ENCODE peak calls at places on chromosomes 13 and 19, in five cellular contexts. One of them, this sample, is unnamed. For H3K9me2, the result is how much of the 10 kb centered on the place peaks cover.

GRCh38 chr19:6011794-6012193 is 33.9 kb upstream of the RANBP3 start:
- DNase-seq in PC-9: no peak
- DNase-seq in hepatocyte: no peak
- DNase-seq in PC-3: no peak
- DNase-seq in SK-N-SH: no peak
- DNase-seq in this sample: no peak

GRCh38 chr19:50414850-50415660 is 3.7 kb upstream of the SPIB start:
- DNase-seq in PC-9: no peak
- DNase-seq in hepatocyte: peak
- DNase-seq in PC-3: peak
- DNase-seq in SK-N-SH: peak
- DNase-seq in this sample: peak

GRCh38 chr13:85434927-85435326 is 364.3 kb downstream of the SLITRK6 start:
- DNase-seq in PC-9: no peak
- DNase-seq in hepatocyte: no peak
- DNase-seq in PC-3: no peak
- DNase-seq in SK-N-SH: no peak
- DNase-seq in this sample: no peak

GRCh38 chr19:51274037-51274370 is 23.1 kb downstream of the SIGLECL1 start:
- DNase-seq in PC-9: no peak
- DNase-seq in hepatocyte: no peak
- DNase-seq in PC-3: no peak
- DNase-seq in SK-N-SH: no peak
- DNase-seq in this sample: no peak

GRCh38 chr19:45866400-45867176 is 2.5 kb downstream of the FOXA3 start:
- DNase-seq in PC-9: no peak
- DNase-seq in hepatocyte: no peak
- DNase-seq in PC-3: no peak
- DNase-seq in SK-N-SH: no peak
- DNase-seq in this sample: no peak

GRCh38 chr19:43721469-43722048 is 5.7 kb downstream of the IRGC start:
- DNase-seq in PC-9: no peak
- DNase-seq in hepatocyte: no peak
- DNase-seq in PC-3: no peak
- DNase-seq in SK-N-SH: no peak
- DNase-seq in this sample: no peak

GRCh38 chr13:107457686-107458085 is 757.6 kb downstream of the LIG4 start:
- DNase-seq in PC-9: no peak
- DNase-seq in hepatocyte: no peak
- DNase-seq in PC-3: no peak
- DNase-seq in SK-N-SH: no peak
- DNase-seq in this sample: no peak

GRCh38 chr13:97367016-97367415 is 67.0 kb upstream of the RAP2A start:
- DNase-seq in PC-9: no peak
- DNase-seq in hepatocyte: no peak
- DNase-seq in PC-3: no peak
- DNase-seq in SK-N-SH: no peak
- DNase-seq in this sample: no peak

GRCh38 chr19:434152-434960 is 25.4 kb upstream of the C2CD4C start:
- DNase-seq in PC-9: no peak
- DNase-seq in hepatocyte: no peak
- DNase-seq in PC-3: no peak
- DNase-seq in SK-N-SH: no peak
- DNase-seq in this sample: no peak

GRCh38 chr13:110560606-110561334 is 752 bp downstream of the RAB20 start:
- DNase-seq in PC-9: peak
- DNase-seq in hepatocyte: peak
- DNase-seq in PC-3: peak
- DNase-seq in SK-N-SH: peak
- DNase-seq in this sample: no peak

GRCh38 chr13:100389617-100390016 is 199.0 kb downstream of the GGACT start:
- DNase-seq in PC-9: no peak
- DNase-seq in hepatocyte: no peak
- DNase-seq in PC-3: no peak
- DNase-seq in SK-N-SH: no peak
- DNase-seq in this sample: no peak

GRCh38 chr13:34867590-34867989 is 74.5 kb upstream of the NBEA start:
- DNase-seq in PC-9: no peak
- DNase-seq in hepatocyte: no peak
- DNase-seq in PC-3: peak
- DNase-seq in SK-N-SH: no peak
- DNase-seq in this sample: no peak

GRCh38 chr13:44662515-44662914 is 86.4 kb upstream of the TSC22D1 start:
- DNase-seq in PC-9: no peak
- DNase-seq in hepatocyte: no peak
- DNase-seq in PC-3: no peak
- DNase-seq in SK-N-SH: no peak
- DNase-seq in this sample: no peak

GRCh38 chr19:7917292-7918061 is 2.7 kb upstream of the SNAPC2 start:
- DNase-seq in PC-9: no peak
- DNase-seq in hepatocyte: peak
- DNase-seq in PC-3: peak
- DNase-seq in SK-N-SH: peak
- DNase-seq in this sample: peak

GRCh38 chr13:112893570-112894422 is 75.2 kb upstream of the MCF2L start:
- DNase-seq in PC-9: no peak
- DNase-seq in hepatocyte: peak
- DNase-seq in PC-3: peak
- DNase-seq in SK-N-SH: peak
- DNase-seq in this sample: peak

GRCh38 chr13:20185657-20186056 is 7.1 kb downstream of the GJB2 start:
- DNase-seq in PC-9: no peak
- DNase-seq in hepatocyte: no peak
- DNase-seq in PC-3: no peak
- DNase-seq in SK-N-SH: no peak
- DNase-seq in this sample: no peak

GRCh38 chr19:40690050-40690698 is at the start of gene NUMBL:
- DNase-seq in PC-9: no peak
- DNase-seq in hepatocyte: no peak
- DNase-seq in PC-3: no peak
- DNase-seq in SK-N-SH: peak
- DNase-seq in this sample: no peak

GRCh38 chr19:54142166-54142780 is 4.7 kb downstream of the CNOT3 start:
- DNase-seq in PC-9: no peak
- DNase-seq in hepatocyte: no peak
- DNase-seq in PC-3: no peak
- DNase-seq in SK-N-SH: no peak
- DNase-seq in this sample: no peak

GRCh38 chr19:51660975-51661600 is 14.5 kb upstream of the SIGLEC14 start:
- DNase-seq in PC-9: peak
- DNase-seq in hepatocyte: peak
- DNase-seq in PC-3: peak
- DNase-seq in SK-N-SH: peak
- DNase-seq in this sample: peak

GRCh38 chr13:98439896-98440295 is 137.0 kb downstream of the STK24 start:
- DNase-seq in PC-9: no peak
- DNase-seq in hepatocyte: no peak
- DNase-seq in PC-3: no peak
- DNase-seq in SK-N-SH: no peak
- DNase-seq in this sample: no peak

GRCh38 chr13:23822252-23822824 is 66.9 kb downstream of the MIPEP start:
- DNase-seq in PC-9: no peak
- DNase-seq in hepatocyte: no peak
- DNase-seq in PC-3: no peak
- DNase-seq in SK-N-SH: no peak
- DNase-seq in this sample: no peak

GRCh38 chr19:38455031-38455430 is 21.5 kb downstream of the RYR1 start:
- DNase-seq in PC-9: no peak
- DNase-seq in hepatocyte: peak
- DNase-seq in PC-3: peak
- DNase-seq in SK-N-SH: no peak
- DNase-seq in this sample: peak

GRCh38 chr19:13135068-13136062 is 14.8 kb downstream of the STX10 start:
- DNase-seq in PC-9: no peak
- DNase-seq in hepatocyte: no peak
- DNase-seq in PC-3: no peak
- DNase-seq in SK-N-SH: no peak
- DNase-seq in this sample: no peak

GRCh38 chr13:98315466-98315865 is 138.4 kb upstream of the RNF113B start:
- DNase-seq in PC-9: no peak
- DNase-seq in hepatocyte: no peak
- DNase-seq in PC-3: no peak
- DNase-seq in SK-N-SH: no peak
- DNase-seq in this sample: no peak

GRCh38 chr13:69292789-69293425 is 814.7 kb upstream of the ATXN8OS start:
- DNase-seq in PC-9: no peak
- DNase-seq in hepatocyte: no peak
- DNase-seq in PC-3: no peak
- DNase-seq in SK-N-SH: no peak
- DNase-seq in this sample: no peak

GRCh38 chr19:40607311-40607871 is 6.2 kb downstream of the LTBP4 start:
- DNase-seq in PC-9: no peak
- DNase-seq in hepatocyte: no peak
- DNase-seq in PC-3: no peak
- DNase-seq in SK-N-SH: no peak
- DNase-seq in this sample: no peak

GRCh38 chr13:98721825-98722510 is 30.5 kb downstream of the SLC15A1 start:
- DNase-seq in PC-9: peak
- DNase-seq in hepatocyte: no peak
- DNase-seq in PC-3: peak
- DNase-seq in SK-N-SH: no peak
- DNase-seq in this sample: no peak

GRCh38 chr19:5048091-5048726 is 79.3 kb downstream of the KDM4B start:
- DNase-seq in PC-9: no peak
- DNase-seq in hepatocyte: peak
- DNase-seq in PC-3: peak
- DNase-seq in SK-N-SH: peak
- DNase-seq in this sample: peak

GRCh38 chr13:100837611-100838010 is 163.0 kb upstream of the TMTC4 start:
- DNase-seq in PC-9: no peak
- DNase-seq in hepatocyte: no peak
- DNase-seq in PC-3: no peak
- DNase-seq in SK-N-SH: no peak
- DNase-seq in this sample: no peak

GRCh38 chr19:33677745-33678426 is 56.1 kb downstream of the CHST8 start:
- DNase-seq in PC-9: no peak
- DNase-seq in hepatocyte: no peak
- DNase-seq in PC-3: peak
- DNase-seq in SK-N-SH: no peak
- DNase-seq in this sample: no peak

GRCh38 chr19:409006-409514 is at the start of gene C2CD4C:
- DNase-seq in PC-9: no peak
- DNase-seq in hepatocyte: peak
- DNase-seq in PC-3: no peak
- DNase-seq in SK-N-SH: peak
- DNase-seq in this sample: no peak

GRCh38 chr19:56740478-56740877 is 68.9 kb upstream of the ZNF835 start:
- DNase-seq in PC-9: no peak
- DNase-seq in hepatocyte: no peak
- DNase-seq in PC-3: no peak
- DNase-seq in SK-N-SH: no peak
- DNase-seq in this sample: no peak

GRCh38 chr19:4606921-4607678 is 32.2 kb upstream of the TNFAIP8L1 start:
- DNase-seq in PC-9: no peak
- DNase-seq in hepatocyte: peak
- DNase-seq in PC-3: no peak
- DNase-seq in SK-N-SH: peak
- DNase-seq in this sample: no peak

GRCh38 chr13:113086031-113086750 is 19.4 kb upstream of the F7 start:
- DNase-seq in PC-9: no peak
- DNase-seq in hepatocyte: no peak
- DNase-seq in PC-3: no peak
- DNase-seq in SK-N-SH: no peak
- DNase-seq in this sample: no peak

GRCh38 chr19:42528354-42529247 is at the start of gene CEACAM1:
- DNase-seq in PC-9: no peak
- DNase-seq in hepatocyte: peak
- DNase-seq in PC-3: peak
- DNase-seq in SK-N-SH: no peak
- DNase-seq in this sample: no peak

GRCh38 chr19:38252935-38253691 is 3.1 kb downstream of the PPP1R14A start:
- DNase-seq in PC-9: no peak
- DNase-seq in hepatocyte: peak
- DNase-seq in PC-3: no peak
- DNase-seq in SK-N-SH: peak
- DNase-seq in this sample: no peak

GRCh38 chr13:20624213-20624612 is 57.3 kb downstream of the IFT88 start:
- DNase-seq in PC-9: no peak
- DNase-seq in hepatocyte: no peak
- DNase-seq in PC-3: no peak
- DNase-seq in SK-N-SH: no peak
- DNase-seq in this sample: no peak

GRCh38 chr19:5170329-5170745 is 170.3 kb downstream of the PTPRS start:
- DNase-seq in PC-9: no peak
- DNase-seq in hepatocyte: no peak
- DNase-seq in PC-3: no peak
- DNase-seq in SK-N-SH: peak
- DNase-seq in this sample: peak

GRCh38 chr19:1481224-1481892 is 2.3 kb upstream of the C19orf25 start:
- DNase-seq in PC-9: no peak
- DNase-seq in hepatocyte: no peak
- DNase-seq in PC-3: no peak
- DNase-seq in SK-N-SH: no peak
- DNase-seq in this sample: peak

GRCh38 chr19:1483067-1483978 is 4.3 kb upstream of the C19orf25 start:
- DNase-seq in PC-9: no peak
- DNase-seq in hepatocyte: no peak
- DNase-seq in PC-3: no peak
- DNase-seq in SK-N-SH: peak
- DNase-seq in this sample: no peak

GRCh38 chr19:1481893-1482360 is 2.9 kb upstream of the C19orf25 start:
- DNase-seq in PC-9: no peak
- DNase-seq in hepatocyte: no peak
- DNase-seq in PC-3: no peak
- DNase-seq in SK-N-SH: no peak
- DNase-seq in this sample: no peak

GRCh38 chr19:1483979-1484428 is 5.0 kb upstream of the C19orf25 start:
- DNase-seq in PC-9: no peak
- DNase-seq in hepatocyte: no peak
- DNase-seq in PC-3: no peak
- DNase-seq in SK-N-SH: no peak
- DNase-seq in this sample: no peak

GRCh38 chr19:1482361-1483066 is 3.5 kb upstream of the C19orf25 start:
- DNase-seq in PC-9: no peak
- DNase-seq in hepatocyte: no peak
- DNase-seq in PC-3: no peak
- DNase-seq in SK-N-SH: peak
- DNase-seq in this sample: no peak
- H3K9me2 ChIP-seq in PC-9: under half
- H3K9me2 ChIP-seq in hepatocyte: under half
- H3K9me2 ChIP-seq in PC-3: under half
- H3K9me2 ChIP-seq in SK-N-SH: under half
- H3K9me2 ChIP-seq in this sample: under half

GRCh38 chr13:35879111-35879510 is 252.1 kb downstream of the DCLK1 start:
- DNase-seq in PC-9: no peak
- DNase-seq in hepatocyte: no peak
- DNase-seq in PC-3: no peak
- DNase-seq in SK-N-SH: no peak
- DNase-seq in this sample: no peak
- H3K9me2 ChIP-seq in PC-9: under half
- H3K9me2 ChIP-seq in hepatocyte: under half
- H3K9me2 ChIP-seq in PC-3: under half
- H3K9me2 ChIP-seq in SK-N-SH: under half
- H3K9me2 ChIP-seq in this sample: under half

GRCh38 chr19:31408460-31409124 is 59.4 kb upstream of the TSHZ3 start:
- DNase-seq in PC-9: no peak
- DNase-seq in hepatocyte: peak
- DNase-seq in PC-3: peak
- DNase-seq in SK-N-SH: no peak
- DNase-seq in this sample: no peak
- H3K9me2 ChIP-seq in PC-9: under half
- H3K9me2 ChIP-seq in hepatocyte: under half
- H3K9me2 ChIP-seq in PC-3: under half
- H3K9me2 ChIP-seq in SK-N-SH: under half
- H3K9me2 ChIP-seq in this sample: under half

GRCh38 chr19:2733930-2734588 is 5.8 kb downstream of the SLC39A3 start:
- DNase-seq in PC-9: no peak
- DNase-seq in hepatocyte: no peak
- DNase-seq in PC-3: no peak
- DNase-seq in SK-N-SH: no peak
- DNase-seq in this sample: no peak
- H3K9me2 ChIP-seq in PC-9: under half
- H3K9me2 ChIP-seq in hepatocyte: under half
- H3K9me2 ChIP-seq in PC-3: under half
- H3K9me2 ChIP-seq in SK-N-SH: under half
- H3K9me2 ChIP-seq in this sample: under half

This sample was measured in Karpas-422.